ENCODE peak calls at places on chromosomes 6 and 20, in seven cellular contexts. One of them, this sample, is unnamed.
A peak's percentile ranks its signal among the peaks of the same experiment; 100 is the strongest.

GRCh38 chr6:5115168-5115567 is 30.0 kb downstream of the PPP1R3G start:
- DNase-seq in ovary: no peak
- DNase-seq in heart left ventricle: no peak
- DNase-seq in lung: no peak
- DNase-seq in stomach: no peak
- DNase-seq in heart right ventricle: no peak
- DNase-seq in psoas muscle: no peak
- DNase-seq in this sample: no peak

GRCh38 chr6:3887150-3887700 is 38.1 kb downstream of the FAM50B start:
- DNase-seq in heart right ventricle: peak; percentile 29
- DNase-seq in psoas muscle: no peak
- DNase-seq in heart left ventricle: no peak
- DNase-seq in ovary: no peak
- DNase-seq in stomach: no peak
- DNase-seq in lung: no peak
- DNase-seq in this sample: no peak

GRCh38 chr6:116447052-116447451 is 14.1 kb upstream of the CALHM6 start:
- DNase-seq in lung: no peak
- DNase-seq in heart left ventricle: no peak
- DNase-seq in psoas muscle: no peak
- DNase-seq in heart right ventricle: no peak
- DNase-seq in ovary: no peak
- DNase-seq in stomach: no peak
- DNase-seq in this sample: no peak

GRCh38 chr6:168526841-168527281 is 85.9 kb downstream of the SMOC2 start:
- DNase-seq in heart left ventricle: no peak
- DNase-seq in ovary: no peak
- DNase-seq in psoas muscle: peak; percentile 64
- DNase-seq in stomach: peak; percentile 74
- DNase-seq in heart right ventricle: peak; percentile 28
- DNase-seq in lung: peak; percentile 48
- DNase-seq in this sample: no peak

GRCh38 chr6:36127462-36128016 is 2.8 kb upstream of the MAPK13 start:
- DNase-seq in heart left ventricle: peak; percentile 21
- DNase-seq in psoas muscle: peak; percentile 72
- DNase-seq in ovary: no peak
- DNase-seq in heart right ventricle: no peak
- DNase-seq in lung: peak; percentile 80
- DNase-seq in stomach: peak; percentile 41
- DNase-seq in this sample: no peak

GRCh38 chr6:55046869-55047422 is 127.4 kb upstream of the HCRTR2 start:
- DNase-seq in heart right ventricle: peak; percentile 18
- DNase-seq in heart left ventricle: peak; percentile 8
- DNase-seq in stomach: no peak
- DNase-seq in lung: no peak
- DNase-seq in psoas muscle: no peak
- DNase-seq in ovary: no peak
- DNase-seq in this sample: no peak

GRCh38 chr6:168616807-168617756 is 176.1 kb downstream of the SMOC2 start:
- DNase-seq in psoas muscle: no peak
- DNase-seq in heart right ventricle: peak; percentile 39
- DNase-seq in stomach: no peak
- DNase-seq in ovary: peak; percentile 60
- DNase-seq in heart left ventricle: peak; percentile 31
- DNase-seq in lung: no peak
- DNase-seq in this sample: no peak

GRCh38 chr6:21265264-21266044 is 328.1 kb upstream of the SOX4 start:
- DNase-seq in psoas muscle: no peak
- DNase-seq in stomach: no peak
- DNase-seq in heart left ventricle: no peak
- DNase-seq in ovary: no peak
- DNase-seq in heart right ventricle: no peak
- DNase-seq in lung: no peak
- DNase-seq in this sample: no peak

GRCh38 chr6:10582774-10583508 is 61.8 kb downstream of the GCNT2 start:
- DNase-seq in heart right ventricle: peak; percentile 32
- DNase-seq in psoas muscle: no peak
- DNase-seq in lung: no peak
- DNase-seq in heart left ventricle: no peak
- DNase-seq in stomach: peak; percentile 83
- DNase-seq in ovary: no peak
- DNase-seq in this sample: no peak

GRCh38 chr6:151041686-151042085 is 176.2 kb downstream of the MTHFD1L start:
- DNase-seq in ovary: no peak
- DNase-seq in stomach: no peak
- DNase-seq in psoas muscle: no peak
- DNase-seq in heart left ventricle: no peak
- DNase-seq in heart right ventricle: no peak
- DNase-seq in lung: no peak
- DNase-seq in this sample: no peak

GRCh38 chr6:150417899-150418824 is 49.4 kb downstream of the IYD start:
- DNase-seq in stomach: no peak
- DNase-seq in heart left ventricle: peak; percentile 42
- DNase-seq in heart right ventricle: peak; percentile 63
- DNase-seq in psoas muscle: no peak
- DNase-seq in ovary: no peak
- DNase-seq in lung: no peak
- DNase-seq in this sample: no peak

GRCh38 chr6:84449220-84449619 is 221.8 kb upstream of the CEP162 start:
- DNase-seq in heart right ventricle: no peak
- DNase-seq in lung: no peak
- DNase-seq in ovary: no peak
- DNase-seq in stomach: no peak
- DNase-seq in psoas muscle: no peak
- DNase-seq in heart left ventricle: no peak
- DNase-seq in this sample: no peak

GRCh38 chr20:39429716-39430115 is 467.6 kb downstream of the DHX35 start:
- DNase-seq in psoas muscle: no peak
- DNase-seq in heart right ventricle: peak; percentile 9
- DNase-seq in stomach: no peak
- DNase-seq in heart left ventricle: no peak
- DNase-seq in lung: no peak
- DNase-seq in ovary: no peak
- DNase-seq in this sample: no peak

GRCh38 chr6:16700202-16700997 is 60.9 kb downstream of the ATXN1 start:
- DNase-seq in stomach: no peak
- DNase-seq in ovary: no peak
- DNase-seq in lung: no peak
- DNase-seq in heart right ventricle: no peak
- DNase-seq in psoas muscle: no peak
- DNase-seq in heart left ventricle: no peak
- DNase-seq in this sample: no peak

GRCh38 chr6:166556871-166557322 is 29.6 kb downstream of the RAMACL start:
- DNase-seq in heart left ventricle: peak; percentile 90
- DNase-seq in lung: peak; percentile 95
- DNase-seq in psoas muscle: peak; percentile 96
- DNase-seq in ovary: peak; percentile 55
- DNase-seq in stomach: peak; percentile 95
- DNase-seq in heart right ventricle: peak; percentile 90
- DNase-seq in this sample: no peak

GRCh38 chr20:54438166-54438565 is 37.2 kb upstream of the DOK5 start:
- DNase-seq in lung: no peak
- DNase-seq in heart right ventricle: no peak
- DNase-seq in stomach: no peak
- DNase-seq in ovary: no peak
- DNase-seq in psoas muscle: no peak
- DNase-seq in heart left ventricle: no peak
- DNase-seq in this sample: no peak

DNA sequence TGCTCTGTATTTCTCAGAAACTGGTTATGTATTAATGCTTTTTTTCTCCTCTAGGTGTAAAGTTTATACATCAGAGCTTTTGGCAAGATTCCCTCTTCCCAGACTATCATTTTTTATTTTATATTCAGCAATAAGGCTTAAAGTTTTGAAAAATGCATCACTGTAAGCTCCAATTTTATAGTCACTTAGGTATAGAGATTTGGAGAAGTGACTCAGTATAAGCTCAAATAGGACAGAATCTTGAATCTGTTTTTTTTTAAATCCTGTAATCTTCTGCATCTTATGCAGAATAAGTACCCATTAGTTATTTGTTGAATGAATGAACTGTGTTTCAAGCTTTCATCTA is 1.0 kb downstream of the NCOA7 start:
- DNase-seq in heart left ventricle: no peak
- DNase-seq in psoas muscle: no peak
- DNase-seq in stomach: no peak
- DNase-seq in lung: no peak
- DNase-seq in heart right ventricle: no peak
- DNase-seq in ovary: no peak
- DNase-seq in this sample: no peak
- TF ChIP-seq CTCF in heart left ventricle: no peak
- TF ChIP-seq CTCF in psoas muscle: no peak
- TF ChIP-seq CTCF in stomach: no peak
- TF ChIP-seq CTCF in lung: no peak
- TF ChIP-seq CTCF in heart right ventricle: no peak
- TF ChIP-seq CTCF in ovary: no peak
- TF ChIP-seq CTCF in this sample: no peak

GRCh38 chr6:140001851-140002301 is 627.4 kb upstream of the CITED2 start:
- DNase-seq in ovary: no peak
- DNase-seq in lung: no peak
- DNase-seq in psoas muscle: no peak
- DNase-seq in heart left ventricle: no peak
- DNase-seq in stomach: no peak
- DNase-seq in heart right ventricle: no peak
- DNase-seq in this sample: no peak

GRCh38 chr6:140002406-140003022 is 628.1 kb upstream of the CITED2 start:
- DNase-seq in ovary: no peak
- DNase-seq in heart right ventricle: no peak
- DNase-seq in psoas muscle: no peak
- DNase-seq in lung: no peak
- DNase-seq in stomach: no peak
- DNase-seq in heart left ventricle: no peak
- DNase-seq in this sample: no peak

GRCh38 chr6:140007525-140007924 is 633.1 kb upstream of the CITED2 start:
- DNase-seq in psoas muscle: no peak
- DNase-seq in heart right ventricle: no peak
- DNase-seq in stomach: no peak
- DNase-seq in ovary: no peak
- DNase-seq in heart left ventricle: no peak
- DNase-seq in lung: no peak
- DNase-seq in this sample: no peak

GRCh38 chr6:140001005-140001404 is 626.6 kb upstream of the CITED2 start:
- DNase-seq in stomach: no peak
- DNase-seq in heart left ventricle: no peak
- DNase-seq in psoas muscle: no peak
- DNase-seq in ovary: no peak
- DNase-seq in heart right ventricle: no peak
- DNase-seq in lung: no peak
- DNase-seq in this sample: no peak

DNA sequence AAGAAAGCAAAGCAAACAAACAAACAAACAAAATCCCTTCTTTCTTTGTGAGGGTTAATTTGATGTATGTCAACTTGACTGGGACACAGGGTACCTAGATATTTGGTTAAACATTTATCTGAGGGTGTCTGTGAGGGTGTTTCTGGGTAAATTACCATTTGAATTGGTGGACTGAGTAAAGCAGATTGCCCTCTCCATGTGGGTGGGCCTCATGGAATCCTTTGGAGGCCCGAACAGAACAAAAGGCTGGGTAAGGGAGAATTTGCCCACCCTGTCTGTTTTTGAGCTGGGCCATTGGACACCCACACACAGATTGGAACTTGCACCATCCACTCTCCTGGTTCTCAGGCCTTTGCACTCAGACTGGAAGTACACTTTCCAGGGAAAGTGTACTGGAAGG is 628.8 kb upstream of the CITED2 start:
- DNase-seq in heart right ventricle: no peak
- DNase-seq in stomach: no peak
- DNase-seq in psoas muscle: no peak
- DNase-seq in heart left ventricle: no peak
- DNase-seq in lung: no peak
- DNase-seq in ovary: no peak
- DNase-seq in this sample: no peak
- H3K27ac ChIP-seq in heart right ventricle: no peak overlapping the region
- H3K27ac ChIP-seq in stomach: no peak overlapping the region
- H3K27ac ChIP-seq in psoas muscle: no peak overlapping the region
- H3K27ac ChIP-seq in heart left ventricle: no peak overlapping the region
- H3K27ac ChIP-seq in lung: no peak overlapping the region
- H3K27ac ChIP-seq in ovary: no peak overlapping the region
- H3K27ac ChIP-seq in this sample: no peak overlapping the region

GRCh38 chr6:28769626-28770402 is 154.0 kb downstream of the TRIM27 start:
- DNase-seq in heart right ventricle: no peak
- DNase-seq in ovary: no peak
- DNase-seq in psoas muscle: no peak
- DNase-seq in lung: no peak
- DNase-seq in heart left ventricle: no peak
- DNase-seq in stomach: no peak
- DNase-seq in this sample: no peak
- H3K9me3 ChIP-seq in heart right ventricle: no peaks in the 10 kb centered on the region
- H3K9me3 ChIP-seq in ovary: no peaks in the 10 kb centered on the region
- H3K9me3 ChIP-seq in psoas muscle: no peaks in the 10 kb centered on the region
- H3K9me3 ChIP-seq in lung: peaks cover 39% of the 10 kb centered on the region
- H3K9me3 ChIP-seq in heart left ventricle: no peaks in the 10 kb centered on the region
- H3K9me3 ChIP-seq in stomach: peaks cover 26% of the 10 kb centered on the region
- H3K9me3 ChIP-seq in this sample: no peaks in the 10 kb centered on the region

GRCh38 chr20:38150595-38151170 is 14.4 kb downstream of the TGM2 start:
- DNase-seq in psoas muscle: no peak
- DNase-seq in lung: no peak
- DNase-seq in stomach: no peak
- DNase-seq in ovary: no peak
- DNase-seq in heart left ventricle: no peak
- DNase-seq in heart right ventricle: no peak
- DNase-seq in this sample: no peak
- TF ChIP-seq CTCF in psoas muscle: no peak
- TF ChIP-seq CTCF in lung: no peak
- TF ChIP-seq CTCF in stomach: no peak
- TF ChIP-seq CTCF in ovary: no peak
- TF ChIP-seq CTCF in heart left ventricle: no peak
- TF ChIP-seq CTCF in heart right ventricle: no peak
- TF ChIP-seq CTCF in this sample: no peak

This sample was measured in CD8-positive, alpha-beta T cell.